ENCODE peak calls at places on chromosomes 6 and 20, in seven cellular contexts. One of them, this sample, is unnamed.

GRCh38 chr6:37482356-37483292 is 17.1 kb downstream of the CCDC167 start:
- DNase-seq in fibroblast of mammary gland: no peak
- DNase-seq in activated T-helper 9 cell treated with anti-CD3 and anti-CD28 coated beads, Interleukin-2, amount 50 U/mL, for 16 hours: no peak
- DNase-seq in GM23338: no peak
- DNase-seq in AG20443: no peak
- DNase-seq in activated naive CD4-positive, alpha-beta T cell: no peak
- DNase-seq in CD4-positive, alpha-beta T cell: no peak
- DNase-seq in this sample: no peak

GRCh38 chr6:131524695-131525336 is 48.2 kb upstream of the ARG1 start:
- DNase-seq in fibroblast of mammary gland: no peak
- DNase-seq in activated T-helper 9 cell treated with anti-CD3 and anti-CD28 coated beads, Interleukin-2, amount 50 U/mL, for 16 hours: no peak
- DNase-seq in GM23338: no peak
- DNase-seq in AG20443: no peak
- DNase-seq in activated naive CD4-positive, alpha-beta T cell: no peak
- DNase-seq in CD4-positive, alpha-beta T cell: no peak
- DNase-seq in this sample: no peak

GRCh38 chr6:111113731-111114438 is 26.6 kb downstream of the SLC16A10 start:
- DNase-seq in fibroblast of mammary gland: peak; percentile 64
- DNase-seq in activated T-helper 9 cell treated with anti-CD3 and anti-CD28 coated beads, Interleukin-2, amount 50 U/mL, for 16 hours: no peak
- DNase-seq in GM23338: peak; percentile 52
- DNase-seq in AG20443: peak; percentile 13
- DNase-seq in activated naive CD4-positive, alpha-beta T cell: no peak
- DNase-seq in CD4-positive, alpha-beta T cell: no peak
- DNase-seq in this sample: peak; percentile 33

GRCh38 chr6:5036309-5036708 is 32.5 kb upstream of the RPP40 start:
- DNase-seq in fibroblast of mammary gland: peak; percentile 32
- DNase-seq in activated T-helper 9 cell treated with anti-CD3 and anti-CD28 coated beads, Interleukin-2, amount 50 U/mL, for 16 hours: no peak
- DNase-seq in GM23338: peak; percentile 94
- DNase-seq in AG20443: peak; percentile 77
- DNase-seq in activated naive CD4-positive, alpha-beta T cell: no peak
- DNase-seq in CD4-positive, alpha-beta T cell: no peak
- DNase-seq in this sample: peak; percentile 2

GRCh38 chr6:41469156-41469950 is 76.8 kb upstream of the FOXP4 start:
- DNase-seq in fibroblast of mammary gland: no peak
- DNase-seq in activated T-helper 9 cell treated with anti-CD3 and anti-CD28 coated beads, Interleukin-2, amount 50 U/mL, for 16 hours: no peak
- DNase-seq in GM23338: no peak
- DNase-seq in AG20443: no peak
- DNase-seq in activated naive CD4-positive, alpha-beta T cell: no peak
- DNase-seq in CD4-positive, alpha-beta T cell: no peak
- DNase-seq in this sample: no peak

GRCh38 chr6:12163149-12163548 is 127.0 kb upstream of the EDN1 start:
- DNase-seq in fibroblast of mammary gland: no peak
- DNase-seq in activated T-helper 9 cell treated with anti-CD3 and anti-CD28 coated beads, Interleukin-2, amount 50 U/mL, for 16 hours: no peak
- DNase-seq in GM23338: no peak
- DNase-seq in AG20443: no peak
- DNase-seq in activated naive CD4-positive, alpha-beta T cell: no peak
- DNase-seq in CD4-positive, alpha-beta T cell: peak; percentile 19
- DNase-seq in this sample: no peak

GRCh38 chr6:17705778-17706579 is 746 bp downstream of the NUP153 start:
- DNase-seq in fibroblast of mammary gland: peak; percentile 65
- DNase-seq in activated T-helper 9 cell treated with anti-CD3 and anti-CD28 coated beads, Interleukin-2, amount 50 U/mL, for 16 hours: peak; percentile 82
- DNase-seq in GM23338: peak; percentile 74
- DNase-seq in AG20443: peak; percentile 54
- DNase-seq in activated naive CD4-positive, alpha-beta T cell: peak; percentile 48
- DNase-seq in CD4-positive, alpha-beta T cell: peak; percentile 65
- DNase-seq in this sample: peak; percentile 61

GRCh38 chr6:126475449-126475848 is 135.5 kb downstream of the CENPW start:
- DNase-seq in fibroblast of mammary gland: no peak
- DNase-seq in activated T-helper 9 cell treated with anti-CD3 and anti-CD28 coated beads, Interleukin-2, amount 50 U/mL, for 16 hours: no peak
- DNase-seq in GM23338: no peak
- DNase-seq in AG20443: no peak
- DNase-seq in activated naive CD4-positive, alpha-beta T cell: no peak
- DNase-seq in CD4-positive, alpha-beta T cell: no peak
- DNase-seq in this sample: no peak

GRCh38 chr6:152351742-152352141 is 285.4 kb downstream of the SYNE1 start:
- DNase-seq in fibroblast of mammary gland: no peak
- DNase-seq in activated T-helper 9 cell treated with anti-CD3 and anti-CD28 coated beads, Interleukin-2, amount 50 U/mL, for 16 hours: no peak
- DNase-seq in GM23338: no peak
- DNase-seq in AG20443: no peak
- DNase-seq in activated naive CD4-positive, alpha-beta T cell: no peak
- DNase-seq in CD4-positive, alpha-beta T cell: no peak
- DNase-seq in this sample: no peak

GRCh38 chr6:80181352-80182081 is 75.0 kb downstream of the BCKDHB start:
- DNase-seq in fibroblast of mammary gland: no peak
- DNase-seq in activated T-helper 9 cell treated with anti-CD3 and anti-CD28 coated beads, Interleukin-2, amount 50 U/mL, for 16 hours: no peak
- DNase-seq in GM23338: no peak
- DNase-seq in AG20443: no peak
- DNase-seq in activated naive CD4-positive, alpha-beta T cell: no peak
- DNase-seq in CD4-positive, alpha-beta T cell: no peak
- DNase-seq in this sample: no peak

GRCh38 chr6:47098570-47098993 is 56.5 kb upstream of the ADGRF1 start:
- DNase-seq in fibroblast of mammary gland: peak; percentile 88
- DNase-seq in activated T-helper 9 cell treated with anti-CD3 and anti-CD28 coated beads, Interleukin-2, amount 50 U/mL, for 16 hours: no peak
- DNase-seq in GM23338: no peak
- DNase-seq in AG20443: peak; percentile 18
- DNase-seq in activated naive CD4-positive, alpha-beta T cell: no peak
- DNase-seq in CD4-positive, alpha-beta T cell: no peak
- DNase-seq in this sample: peak; percentile 66

GRCh38 chr6:159943101-159943632 is 25.7 kb upstream of the IGF2R start:
- DNase-seq in fibroblast of mammary gland: peak; percentile 75
- DNase-seq in activated T-helper 9 cell treated with anti-CD3 and anti-CD28 coated beads, Interleukin-2, amount 50 U/mL, for 16 hours: no peak
- DNase-seq in GM23338: no peak
- DNase-seq in AG20443: peak; percentile 69
- DNase-seq in activated naive CD4-positive, alpha-beta T cell: no peak
- DNase-seq in CD4-positive, alpha-beta T cell: no peak
- DNase-seq in this sample: peak; percentile 51

GRCh38 chr20:43662943-43663655 is 3.8 kb upstream of the MYBL2 start:
- DNase-seq in fibroblast of mammary gland: peak; percentile 47
- DNase-seq in activated T-helper 9 cell treated with anti-CD3 and anti-CD28 coated beads, Interleukin-2, amount 50 U/mL, for 16 hours: no peak
- DNase-seq in GM23338: no peak
- DNase-seq in AG20443: peak; percentile 50
- DNase-seq in activated naive CD4-positive, alpha-beta T cell: no peak
- DNase-seq in CD4-positive, alpha-beta T cell: no peak
- DNase-seq in this sample: peak; percentile 14

GRCh38 chr6:20542927-20543602 is 8.8 kb downstream of the CDKAL1 start:
- DNase-seq in fibroblast of mammary gland: peak; percentile 88
- DNase-seq in activated T-helper 9 cell treated with anti-CD3 and anti-CD28 coated beads, Interleukin-2, amount 50 U/mL, for 16 hours: no peak
- DNase-seq in GM23338: no peak
- DNase-seq in AG20443: no peak
- DNase-seq in activated naive CD4-positive, alpha-beta T cell: no peak
- DNase-seq in CD4-positive, alpha-beta T cell: no peak
- DNase-seq in this sample: peak; percentile 74

GRCh38 chr6:6474170-6474920 is 114.2 kb upstream of the LY86 start:
- DNase-seq in fibroblast of mammary gland: no peak
- DNase-seq in activated T-helper 9 cell treated with anti-CD3 and anti-CD28 coated beads, Interleukin-2, amount 50 U/mL, for 16 hours: no peak
- DNase-seq in GM23338: peak; percentile 6
- DNase-seq in AG20443: no peak
- DNase-seq in activated naive CD4-positive, alpha-beta T cell: no peak
- DNase-seq in CD4-positive, alpha-beta T cell: no peak
- DNase-seq in this sample: no peak

GRCh38 chr6:128305228-128305627 is 215.2 kb downstream of the PTPRK start:
- DNase-seq in fibroblast of mammary gland: peak; percentile 15
- DNase-seq in activated T-helper 9 cell treated with anti-CD3 and anti-CD28 coated beads, Interleukin-2, amount 50 U/mL, for 16 hours: no peak
- DNase-seq in GM23338: no peak
- DNase-seq in AG20443: no peak
- DNase-seq in activated naive CD4-positive, alpha-beta T cell: no peak
- DNase-seq in CD4-positive, alpha-beta T cell: no peak
- DNase-seq in this sample: peak; percentile 15

GRCh38 chr20:56380375-56380774 is 11.6 kb downstream of the AURKA start:
- DNase-seq in fibroblast of mammary gland: no peak
- DNase-seq in activated T-helper 9 cell treated with anti-CD3 and anti-CD28 coated beads, Interleukin-2, amount 50 U/mL, for 16 hours: no peak
- DNase-seq in GM23338: no peak
- DNase-seq in AG20443: no peak
- DNase-seq in activated naive CD4-positive, alpha-beta T cell: no peak
- DNase-seq in CD4-positive, alpha-beta T cell: no peak
- DNase-seq in this sample: no peak

GRCh38 chr6:127102299-127102698 is 16.2 kb upstream of the RSPO3 start:
- DNase-seq in fibroblast of mammary gland: peak; percentile 98
- DNase-seq in activated T-helper 9 cell treated with anti-CD3 and anti-CD28 coated beads, Interleukin-2, amount 50 U/mL, for 16 hours: no peak
- DNase-seq in GM23338: no peak
- DNase-seq in AG20443: peak; percentile 69
- DNase-seq in activated naive CD4-positive, alpha-beta T cell: no peak
- DNase-seq in CD4-positive, alpha-beta T cell: no peak
- DNase-seq in this sample: peak; percentile 97

GRCh38 chr20:61558726-61559125 is 306.7 kb downstream of the CDH4 start:
- DNase-seq in fibroblast of mammary gland: peak; percentile 52
- DNase-seq in activated T-helper 9 cell treated with anti-CD3 and anti-CD28 coated beads, Interleukin-2, amount 50 U/mL, for 16 hours: no peak
- DNase-seq in GM23338: no peak
- DNase-seq in AG20443: peak; percentile 32
- DNase-seq in activated naive CD4-positive, alpha-beta T cell: no peak
- DNase-seq in CD4-positive, alpha-beta T cell: no peak
- DNase-seq in this sample: peak; percentile 41

GRCh38 chr20:33724439-33725094 is 4.5 kb upstream of the PXMP4 start:
- DNase-seq in fibroblast of mammary gland: peak; percentile 18
- DNase-seq in activated T-helper 9 cell treated with anti-CD3 and anti-CD28 coated beads, Interleukin-2, amount 50 U/mL, for 16 hours: no peak
- DNase-seq in GM23338: no peak
- DNase-seq in AG20443: no peak
- DNase-seq in activated naive CD4-positive, alpha-beta T cell: no peak
- DNase-seq in CD4-positive, alpha-beta T cell: no peak
- DNase-seq in this sample: peak; percentile 18

GRCh38 chr20:57415791-57416190 is 24.6 kb downstream of the RBM38 start:
- DNase-seq in fibroblast of mammary gland: no peak
- DNase-seq in activated T-helper 9 cell treated with anti-CD3 and anti-CD28 coated beads, Interleukin-2, amount 50 U/mL, for 16 hours: no peak
- DNase-seq in GM23338: no peak
- DNase-seq in AG20443: no peak
- DNase-seq in activated naive CD4-positive, alpha-beta T cell: no peak
- DNase-seq in CD4-positive, alpha-beta T cell: no peak
- DNase-seq in this sample: no peak

GRCh38 chr6:150443621-150444020 is 74.8 kb downstream of the IYD start:
- DNase-seq in fibroblast of mammary gland: peak; percentile 8
- DNase-seq in activated T-helper 9 cell treated with anti-CD3 and anti-CD28 coated beads, Interleukin-2, amount 50 U/mL, for 16 hours: no peak
- DNase-seq in GM23338: no peak
- DNase-seq in AG20443: peak; percentile 22
- DNase-seq in activated naive CD4-positive, alpha-beta T cell: no peak
- DNase-seq in CD4-positive, alpha-beta T cell: no peak
- DNase-seq in this sample: no peak

GRCh38 chr6:144725731-144726522 is 440.8 kb downstream of the UTRN start:
- DNase-seq in fibroblast of mammary gland: no peak
- DNase-seq in activated T-helper 9 cell treated with anti-CD3 and anti-CD28 coated beads, Interleukin-2, amount 50 U/mL, for 16 hours: no peak
- DNase-seq in GM23338: peak; percentile 29
- DNase-seq in AG20443: no peak
- DNase-seq in activated naive CD4-positive, alpha-beta T cell: no peak
- DNase-seq in CD4-positive, alpha-beta T cell: no peak
- DNase-seq in this sample: no peak

GRCh38 chr6:168322966-168323365 is 3.4 kb upstream of the DACT2 start:
- DNase-seq in fibroblast of mammary gland: no peak
- DNase-seq in activated T-helper 9 cell treated with anti-CD3 and anti-CD28 coated beads, Interleukin-2, amount 50 U/mL, for 16 hours: no peak
- DNase-seq in GM23338: no peak
- DNase-seq in AG20443: no peak
- DNase-seq in activated naive CD4-positive, alpha-beta T cell: no peak
- DNase-seq in CD4-positive, alpha-beta T cell: no peak
- DNase-seq in this sample: no peak

This sample was measured in HCEC 1CT.